ENCODE peak calls at places on chromosomes 2 and 18, in ten cellular contexts. P, S, U, M, B, Y, J, A, G and I are unnamed samples.
A peak's percentile ranks its signal among the peaks of the same experiment; 100 is the strongest.

GRCh38 chr18:63111549-63112402 is 207.8 kb downstream of the BCL2 start:
- DNase-seq in P (no peak), S (no peak), U (no peak), M (no peak), B (peak; percentile 22), Y (no peak), J (no peak), A (no peak), G (no peak), I (peak; percentile 25)

GRCh38 chr2:73406996-73407395 is 21.4 kb downstream of the ALMS1 start:
- DNase-seq in P (no peak), S (no peak), U (no peak), M (no peak), B (no peak), Y (no peak), J (no peak), A (no peak), G (no peak), I (no peak)

GRCh38 chr2:66962625-66963207 is 434.4 kb upstream of the ETAA1 start:
- DNase-seq in P (no peak), S (no peak), U (no peak), M (no peak), B (no peak), Y (no peak), J (peak; percentile 59), A (no peak), G (no peak), I (no peak)

GRCh38 chr2:201642086-201642578 is 1.2 kb downstream of the TMEM237 start:
- DNase-seq in P (no peak), S (no peak), U (no peak), M (no peak), B (no peak), Y (no peak), J (no peak), A (no peak), G (peak; percentile 83), I (no peak)

GRCh38 chr2:168480356-168480755 is 24.3 kb downstream of the CERS6 start:
- DNase-seq in P (no peak), S (no peak), U (no peak), M (no peak), B (no peak), Y (peak; percentile 38), J (no peak), A (no peak), G (no peak), I (no peak)

GRCh38 chr18:55275042-55275897 is 312.7 kb downstream of the TCF4 start:
- DNase-seq in P (no peak), S (peak; percentile 82), U (no peak), M (no peak), B (peak; percentile 94), Y (peak; percentile 92), J (peak; percentile 28), A (no peak), G (peak; percentile 58), I (peak; percentile 25)

GRCh38 chr18:79200546-79201268 is 131.5 kb downstream of the ATP9B start:
- DNase-seq in P (no peak), S (peak; percentile 25), U (no peak), M (no peak), B (no peak), Y (peak; percentile 11), J (peak; percentile 37), A (peak; percentile 30), G (peak; percentile 46), I (peak; percentile 39)

GRCh38 chr2:21041943-21042707 is 1.7 kb downstream of the APOB start:
- DNase-seq in P (no peak), S (no peak), U (no peak), M (no peak), B (no peak), Y (peak; percentile 47), J (no peak), A (no peak), G (peak; percentile 5), I (no peak)

GRCh38 chr2:152031747-152032146 is 67.1 kb downstream of the CACNB4 start:
- DNase-seq in P (no peak), S (no peak), U (no peak), M (no peak), B (no peak), Y (no peak), J (no peak), A (no peak), G (no peak), I (no peak)

GRCh38 chr2:229378386-229378785 is 107.3 kb upstream of the PID1 start:
- DNase-seq in P (no peak), S (no peak), U (no peak), M (no peak), B (no peak), Y (no peak), J (no peak), A (no peak), G (no peak), I (no peak)
- H3K4me3 ChIP-seq in P (no peak overlapping the region), S (no peak overlapping the region), U (no peak overlapping the region), M (no peak overlapping the region), B (no peak overlapping the region), Y (no peak overlapping the region), J (no peak overlapping the region), A (no peak overlapping the region), G (no peak overlapping the region), I (no peak overlapping the region)

DNA sequence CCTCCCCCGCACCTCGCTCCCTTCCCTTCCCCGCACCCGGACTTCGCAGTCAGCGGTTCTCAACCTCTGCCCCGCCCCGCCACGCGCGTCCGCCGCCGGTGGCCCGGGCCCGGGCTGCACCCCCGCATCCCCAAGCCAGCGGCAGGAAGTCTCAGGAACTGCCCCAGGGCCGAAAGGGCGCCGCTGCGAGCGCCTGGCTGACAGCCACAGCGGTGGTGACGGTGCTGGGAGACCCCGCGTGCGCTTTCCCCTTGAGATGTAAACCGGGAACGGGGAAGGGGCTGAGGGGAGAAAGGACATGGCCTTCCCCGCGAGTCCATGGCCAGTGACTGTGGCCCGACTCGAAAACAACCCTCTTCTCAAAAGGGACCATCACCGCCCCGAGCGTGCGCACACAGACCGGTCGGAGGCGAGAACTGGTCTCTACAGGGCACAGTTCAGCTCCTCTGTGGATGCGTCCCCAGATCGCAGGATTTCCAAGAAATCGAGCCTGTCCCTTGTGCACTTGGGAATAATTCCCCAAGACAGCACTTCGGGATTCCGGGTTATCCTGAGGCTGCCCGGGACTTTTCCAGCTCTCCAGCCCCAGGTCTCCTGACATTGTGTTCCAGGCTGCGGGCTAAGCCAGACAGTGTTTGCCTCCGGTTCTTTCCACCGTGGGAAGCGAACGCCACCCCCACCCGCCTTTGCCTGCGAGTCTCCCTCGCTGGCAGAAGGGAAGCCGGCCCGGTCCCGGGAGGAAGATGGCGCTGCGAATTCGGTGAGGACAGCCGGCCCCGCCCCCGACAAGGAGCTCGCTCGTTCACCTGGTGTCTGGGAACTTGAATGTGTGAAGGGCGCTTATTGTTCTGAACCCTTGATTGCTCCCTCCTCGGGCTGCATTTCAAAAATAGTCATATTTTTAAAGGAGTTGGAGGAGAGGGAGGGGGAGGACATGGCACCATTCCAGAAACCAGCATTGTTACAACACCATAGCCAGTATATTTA is 2.7 kb downstream of the LRATD1 start:
- DNase-seq in P (no peak), S (peak; percentile 16), U (peak; percentile 79), M (peak; percentile 84), B (peak; percentile 21), Y (peak; percentile 72), J (peak; percentile 68), A (no peak), G (peak; percentile 81), I (peak; percentile 72)
- H3K27me3 ChIP-seq in P (no peaks in the 10 kb centered on the region), S (peaks cover 25% of the 10 kb centered on the region), U (peaks cover 18% of the 10 kb centered on the region), M (no peaks in the 10 kb centered on the region), B (peaks cover 53% of the 10 kb centered on the region), Y (peaks cover 20% of the 10 kb centered on the region), J (no peaks in the 10 kb centered on the region), A (no peaks in the 10 kb centered on the region), G (peaks cover 69% of the 10 kb centered on the region), I (no peaks in the 10 kb centered on the region)

GRCh38 chr18:9117980-9118841 is 15.7 kb downstream of the NDUFV2 start:
- DNase-seq in P (no peak), S (no peak), U (no peak), M (no peak), B (no peak), Y (peak; percentile 38), J (no peak), A (no peak), G (no peak), I (no peak)

GRCh38 chr18:9126337-9126736 is 10.2 kb upstream of the ANKRD12 start:
- DNase-seq in P (no peak), S (no peak), U (no peak), M (no peak), B (no peak), Y (no peak), J (no peak), A (no peak), G (no peak), I (no peak)

GRCh38 chr18:9124824-9125223 is 11.8 kb upstream of the ANKRD12 start:
- DNase-seq in P (no peak), S (no peak), U (no peak), M (no peak), B (no peak), Y (no peak), J (no peak), A (no peak), G (no peak), I (no peak)

GRCh38 chr18:9120796-9121195 is 15.8 kb upstream of the ANKRD12 start:
- DNase-seq in P (no peak), S (no peak), U (no peak), M (no peak), B (no peak), Y (no peak), J (no peak), A (no peak), G (no peak), I (no peak)

DNA sequence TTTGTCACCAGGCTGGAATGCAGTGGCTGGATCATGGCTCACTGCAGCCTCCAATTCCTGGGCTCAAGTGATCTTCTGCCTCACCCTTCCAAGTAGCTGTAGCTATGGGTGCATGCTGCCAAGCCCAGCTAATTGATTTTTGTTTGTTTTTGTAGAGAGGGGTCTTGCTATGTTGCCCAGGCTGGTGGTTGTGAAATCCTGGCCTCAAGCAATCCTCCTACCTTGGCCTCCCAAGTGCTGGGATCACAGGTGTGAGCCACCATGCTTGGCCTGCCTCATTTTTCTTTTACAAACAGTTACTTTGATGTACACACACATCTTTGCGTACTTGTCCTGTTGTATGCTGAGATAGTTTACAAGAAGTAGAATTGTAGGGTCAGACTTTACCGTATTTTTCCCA is 13.1 kb upstream of the ANKRD12 start:
- DNase-seq in P (no peak), S (no peak), U (no peak), M (no peak), B (no peak), Y (no peak), J (no peak), A (no peak), G (no peak), I (no peak)
- H3K4me3 ChIP-seq in P (no peak overlapping the region), S (no peak overlapping the region), U (no peak overlapping the region), M (no peak overlapping the region), B (no peak overlapping the region), Y (no peak overlapping the region), J (no peak overlapping the region), A (no peak overlapping the region), G (no peak overlapping the region), I (no peak overlapping the region)

DNA sequence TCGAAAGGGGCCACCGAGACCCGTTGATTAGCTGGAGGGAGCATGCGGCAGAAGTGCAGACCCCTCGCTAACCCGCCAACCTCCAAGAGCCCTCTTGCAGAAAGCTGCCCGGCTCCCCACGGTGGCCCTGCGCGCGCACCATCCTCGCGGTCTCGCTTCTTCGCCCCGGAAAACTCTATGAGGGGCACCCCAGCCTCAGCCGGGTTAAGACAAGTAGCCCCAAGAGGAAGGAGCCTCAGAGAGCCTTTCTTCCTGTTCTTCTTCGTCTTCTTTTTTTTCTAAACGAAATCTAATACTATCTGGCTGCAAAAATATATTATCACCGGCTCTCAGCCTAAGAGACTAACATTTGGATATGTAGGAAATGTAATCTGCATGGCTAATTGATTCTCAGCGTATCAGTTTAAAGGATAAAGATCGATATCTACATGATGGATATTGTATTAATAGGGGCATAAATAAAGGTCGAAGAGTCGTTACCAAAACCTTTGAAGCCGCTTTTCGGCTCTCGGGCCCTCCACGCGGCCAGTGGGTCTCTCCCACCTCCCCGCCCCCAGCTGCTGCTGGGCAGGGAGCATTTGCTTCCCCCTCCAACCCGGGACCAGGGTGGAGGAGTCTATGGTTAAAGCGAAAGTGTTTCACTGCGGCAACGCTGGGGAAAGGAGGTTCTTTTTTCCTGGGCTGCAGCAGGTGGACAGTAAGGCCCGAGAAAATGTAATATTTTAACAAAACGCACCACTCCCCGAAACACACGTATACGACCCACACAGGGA is 6.1 kb upstream of the PAX3 start:
- DNase-seq in P (no peak), S (no peak), U (peak; percentile 62), M (no peak), B (no peak), Y (no peak), J (no peak), A (no peak), G (peak; percentile 38), I (no peak)
- H3K27me3 ChIP-seq in P (peaks cover 49% of the 10 kb centered on the region), S (peaks cover 95% of the 10 kb centered on the region), U (peaks cover 100% of the 10 kb centered on the region), M (peaks cover 100% of the 10 kb centered on the region), B (peaks cover 98% of the 10 kb centered on the region), Y (peaks cover 85% of the 10 kb centered on the region), J (peaks cover 21% of the 10 kb centered on the region), A (no peaks in the 10 kb centered on the region), G (peaks cover 100% of the 10 kb centered on the region), I (peaks cover 100% of the 10 kb centered on the region)